ENCODE peak calls at places on chromosomes 5 and 9, in seven cellular contexts. One of them, this sample, is unnamed. For H3K4me1, the result is how much of the 10 kb centered on the place peaks cover.

GRCh38 chr9:112041536-112042243 is 133.4 kb downstream of the SUSD1 start:
- DNase-seq in neural progenitor cell: peak
- DNase-seq in prostate gland: no peak
- DNase-seq in HCT116: peak
- DNase-seq in esophagus squamous epithelium: no peak
- DNase-seq in PC-3: peak
- DNase-seq in GM23248: peak
- DNase-seq in this sample: no peak

GRCh38 chr9:105243015-105243686 is 1.3 kb upstream of the SLC44A1 start:
- DNase-seq in neural progenitor cell: peak
- DNase-seq in prostate gland: no peak
- DNase-seq in HCT116: no peak
- DNase-seq in esophagus squamous epithelium: no peak
- DNase-seq in PC-3: no peak
- DNase-seq in GM23248: peak
- DNase-seq in this sample: no peak

GRCh38 chr9:137453643-137454081 is 5.5 kb downstream of the NSMF start:
- DNase-seq in neural progenitor cell: peak
- DNase-seq in prostate gland: peak
- DNase-seq in HCT116: no peak
- DNase-seq in esophagus squamous epithelium: no peak
- DNase-seq in PC-3: peak
- DNase-seq in GM23248: peak
- DNase-seq in this sample: peak

GRCh38 chr9:38233796-38234355 is 158.6 kb upstream of the ALDH1B1 start:
- DNase-seq in neural progenitor cell: no peak
- DNase-seq in prostate gland: no peak
- DNase-seq in HCT116: no peak
- DNase-seq in esophagus squamous epithelium: no peak
- DNase-seq in PC-3: no peak
- DNase-seq in GM23248: no peak
- DNase-seq in this sample: no peak

GRCh38 chr9:112755675-112756074 is 5.1 kb downstream of the SNX30 start:
- DNase-seq in neural progenitor cell: no peak
- DNase-seq in prostate gland: no peak
- DNase-seq in HCT116: no peak
- DNase-seq in esophagus squamous epithelium: no peak
- DNase-seq in PC-3: no peak
- DNase-seq in GM23248: peak
- DNase-seq in this sample: no peak

GRCh38 chr5:54689411-54690251 is 172.1 kb downstream of the SNX18 start:
- DNase-seq in neural progenitor cell: no peak
- DNase-seq in prostate gland: no peak
- DNase-seq in HCT116: no peak
- DNase-seq in esophagus squamous epithelium: no peak
- DNase-seq in PC-3: no peak
- DNase-seq in GM23248: no peak
- DNase-seq in this sample: no peak

GRCh38 chr5:148394587-148395019 is 10.8 kb downstream of the FBXO38 start:
- DNase-seq in neural progenitor cell: no peak
- DNase-seq in prostate gland: no peak
- DNase-seq in HCT116: no peak
- DNase-seq in esophagus squamous epithelium: no peak
- DNase-seq in PC-3: no peak
- DNase-seq in GM23248: no peak
- DNase-seq in this sample: no peak

GRCh38 chr9:86034863-86035734 is 64.3 kb downstream of the GOLM1 start:
- DNase-seq in neural progenitor cell: peak
- DNase-seq in prostate gland: no peak
- DNase-seq in HCT116: peak
- DNase-seq in esophagus squamous epithelium: no peak
- DNase-seq in PC-3: peak
- DNase-seq in GM23248: peak
- DNase-seq in this sample: no peak

GRCh38 chr5:59276886-59277514 is 616.5 kb downstream of the PDE4D start:
- DNase-seq in neural progenitor cell: no peak
- DNase-seq in prostate gland: no peak
- DNase-seq in HCT116: no peak
- DNase-seq in esophagus squamous epithelium: no peak
- DNase-seq in PC-3: no peak
- DNase-seq in GM23248: no peak
- DNase-seq in this sample: no peak

GRCh38 chr5:129554134-129554904 is 94.2 kb downstream of the ADAMTS19 start:
- DNase-seq in neural progenitor cell: no peak
- DNase-seq in prostate gland: no peak
- DNase-seq in HCT116: no peak
- DNase-seq in esophagus squamous epithelium: no peak
- DNase-seq in PC-3: no peak
- DNase-seq in GM23248: no peak
- DNase-seq in this sample: no peak

GRCh38 chr9:97572196-97572891 is 60.8 kb downstream of the TSTD2 start:
- DNase-seq in neural progenitor cell: no peak
- DNase-seq in prostate gland: no peak
- DNase-seq in HCT116: no peak
- DNase-seq in esophagus squamous epithelium: no peak
- DNase-seq in PC-3: no peak
- DNase-seq in GM23248: no peak
- DNase-seq in this sample: no peak

GRCh38 chr5:126988021-126988569 is 42.3 kb downstream of the MARCHF3 start:
- DNase-seq in neural progenitor cell: no peak
- DNase-seq in prostate gland: no peak
- DNase-seq in HCT116: no peak
- DNase-seq in esophagus squamous epithelium: no peak
- DNase-seq in PC-3: no peak
- DNase-seq in GM23248: no peak
- DNase-seq in this sample: peak

GRCh38 chr5:177501874-177502678 is 4.7 kb upstream of the PDLIM7 start:
- DNase-seq in neural progenitor cell: no peak
- DNase-seq in prostate gland: no peak
- DNase-seq in HCT116: no peak
- DNase-seq in esophagus squamous epithelium: no peak
- DNase-seq in PC-3: no peak
- DNase-seq in GM23248: no peak
- DNase-seq in this sample: no peak

GRCh38 chr5:100780376-100780870 is 122.7 kb downstream of the ST8SIA4 start:
- DNase-seq in neural progenitor cell: no peak
- DNase-seq in prostate gland: no peak
- DNase-seq in HCT116: no peak
- DNase-seq in esophagus squamous epithelium: no peak
- DNase-seq in PC-3: no peak
- DNase-seq in GM23248: no peak
- DNase-seq in this sample: peak

GRCh38 chr5:10627185-10628115 is 63.6 kb downstream of the ANKRD33B start:
- DNase-seq in neural progenitor cell: peak
- DNase-seq in prostate gland: peak
- DNase-seq in HCT116: peak
- DNase-seq in esophagus squamous epithelium: peak
- DNase-seq in PC-3: peak
- DNase-seq in GM23248: peak
- DNase-seq in this sample: peak

GRCh38 chr9:13513710-13514444 is 234.4 kb upstream of the MPDZ start:
- DNase-seq in neural progenitor cell: peak
- DNase-seq in prostate gland: peak
- DNase-seq in HCT116: no peak
- DNase-seq in esophagus squamous epithelium: no peak
- DNase-seq in PC-3: peak
- DNase-seq in GM23248: peak
- DNase-seq in this sample: no peak

DNA sequence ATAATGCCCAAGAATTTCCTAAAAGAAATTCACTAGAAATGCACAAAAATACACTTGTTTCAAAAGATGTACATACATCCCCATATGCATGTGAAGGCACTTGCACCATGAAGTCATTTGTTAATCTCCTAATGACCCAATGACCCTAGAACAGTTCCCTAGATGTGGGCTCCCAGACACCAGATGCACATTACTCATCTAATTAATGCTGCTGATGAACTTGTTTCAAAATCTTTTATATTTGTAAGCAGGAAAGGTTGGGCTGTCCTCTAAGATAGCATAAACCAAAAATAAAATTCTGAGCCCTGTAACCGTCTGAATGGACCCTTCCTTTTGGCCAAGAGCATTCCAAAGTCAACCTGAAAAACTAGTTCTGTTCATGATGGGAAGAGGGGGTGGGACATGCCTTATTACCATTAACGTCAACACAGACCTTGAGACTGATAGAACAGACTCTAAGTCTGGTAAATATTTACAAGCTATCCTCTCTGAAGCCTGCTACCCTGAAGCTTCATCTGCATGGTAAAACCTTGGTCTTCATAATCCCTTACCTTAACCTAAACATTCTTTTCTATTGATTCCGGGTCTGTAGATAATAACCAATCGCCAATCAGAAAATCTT is 91.0 kb upstream of the DAPK1 start:
- DNase-seq in neural progenitor cell: no peak
- DNase-seq in prostate gland: peak
- DNase-seq in HCT116: no peak
- DNase-seq in esophagus squamous epithelium: no peak
- DNase-seq in PC-3: no peak
- DNase-seq in GM23248: no peak
- DNase-seq in this sample: no peak
- H3K4me1 ChIP-seq in neural progenitor cell: under half
- H3K4me1 ChIP-seq in prostate gland: under half
- H3K4me1 ChIP-seq in HCT116: under half
- H3K4me1 ChIP-seq in esophagus squamous epithelium: under half
- H3K4me1 ChIP-seq in PC-3: under half
- H3K4me1 ChIP-seq in GM23248: under half
- H3K4me1 ChIP-seq in this sample: under half

DNA sequence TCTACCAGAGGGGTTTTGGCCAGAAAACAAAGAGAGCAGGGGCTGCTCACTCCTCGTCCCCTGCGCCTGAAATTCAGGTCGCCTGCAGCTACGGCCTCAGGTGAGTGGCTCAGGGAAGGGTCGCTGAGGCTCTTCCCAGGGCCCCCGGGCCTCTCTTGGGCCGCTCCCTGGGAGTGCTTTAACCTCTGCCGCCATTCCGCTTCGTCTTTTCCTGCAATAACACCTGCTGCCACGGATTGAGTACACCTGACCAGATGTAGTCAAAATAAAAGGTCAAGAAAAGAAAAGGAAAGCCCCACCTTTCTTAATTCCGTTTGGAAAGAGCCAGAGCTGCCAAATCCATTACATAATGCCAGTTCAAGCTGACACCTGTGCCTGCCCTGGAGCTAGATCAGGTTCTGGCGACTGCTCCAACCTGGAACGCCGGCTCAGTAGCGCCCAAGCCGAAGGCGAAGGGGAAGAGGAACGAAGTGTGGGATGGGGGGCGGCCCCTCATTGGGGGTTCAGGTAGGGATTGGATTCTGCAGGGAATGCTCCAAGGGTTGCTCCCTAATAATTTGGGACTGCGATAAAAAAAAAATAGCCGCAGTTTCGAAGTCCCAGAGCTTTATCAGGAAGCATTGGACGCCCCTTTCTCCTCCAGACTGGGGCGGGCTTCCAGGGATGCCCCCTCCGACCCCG is 193.9 kb downstream of the MEF2C start:
- DNase-seq in neural progenitor cell: no peak
- DNase-seq in prostate gland: no peak
- DNase-seq in HCT116: no peak
- DNase-seq in esophagus squamous epithelium: no peak
- DNase-seq in PC-3: no peak
- DNase-seq in GM23248: no peak
- DNase-seq in this sample: no peak
- H3K4me3 ChIP-seq in neural progenitor cell: no peak
- H3K4me3 ChIP-seq in prostate gland: no peak
- H3K4me3 ChIP-seq in HCT116: no peak
- H3K4me3 ChIP-seq in esophagus squamous epithelium: no peak
- H3K4me3 ChIP-seq in PC-3: no peak
- H3K4me3 ChIP-seq in GM23248: no peak
- H3K4me3 ChIP-seq in this sample: no peak

GRCh38 chr5:53366245-53366644 is 114.2 kb upstream of the FST start:
- DNase-seq in neural progenitor cell: no peak
- DNase-seq in prostate gland: no peak
- DNase-seq in HCT116: no peak
- DNase-seq in esophagus squamous epithelium: no peak
- DNase-seq in PC-3: peak
- DNase-seq in GM23248: peak
- DNase-seq in this sample: no peak
- H3K4me1 ChIP-seq in neural progenitor cell: under half
- H3K4me1 ChIP-seq in prostate gland: under half
- H3K4me1 ChIP-seq in HCT116: under half
- H3K4me1 ChIP-seq in esophagus squamous epithelium: under half
- H3K4me1 ChIP-seq in PC-3: half or more
- H3K4me1 ChIP-seq in GM23248: half or more
- H3K4me1 ChIP-seq in this sample: under half

GRCh38 chr5:139692148-139692547 is 44.0 kb downstream of the CXXC5 start:
- DNase-seq in neural progenitor cell: no peak
- DNase-seq in prostate gland: no peak
- DNase-seq in HCT116: no peak
- DNase-seq in esophagus squamous epithelium: no peak
- DNase-seq in PC-3: no peak
- DNase-seq in GM23248: no peak
- DNase-seq in this sample: no peak

GRCh38 chr5:139691275-139691629 is 43.1 kb downstream of the CXXC5 start:
- DNase-seq in neural progenitor cell: no peak
- DNase-seq in prostate gland: no peak
- DNase-seq in HCT116: no peak
- DNase-seq in esophagus squamous epithelium: no peak
- DNase-seq in PC-3: no peak
- DNase-seq in GM23248: no peak
- DNase-seq in this sample: no peak

GRCh38 chr5:139688712-139689413 is 40.7 kb downstream of the CXXC5 start:
- DNase-seq in neural progenitor cell: no peak
- DNase-seq in prostate gland: no peak
- DNase-seq in HCT116: no peak
- DNase-seq in esophagus squamous epithelium: no peak
- DNase-seq in PC-3: no peak
- DNase-seq in GM23248: no peak
- DNase-seq in this sample: no peak

GRCh38 chr5:139689631-139690384 is 41.7 kb downstream of the CXXC5 start:
- DNase-seq in neural progenitor cell: no peak
- DNase-seq in prostate gland: no peak
- DNase-seq in HCT116: no peak
- DNase-seq in esophagus squamous epithelium: no peak
- DNase-seq in PC-3: peak
- DNase-seq in GM23248: peak
- DNase-seq in this sample: no peak

DNA sequence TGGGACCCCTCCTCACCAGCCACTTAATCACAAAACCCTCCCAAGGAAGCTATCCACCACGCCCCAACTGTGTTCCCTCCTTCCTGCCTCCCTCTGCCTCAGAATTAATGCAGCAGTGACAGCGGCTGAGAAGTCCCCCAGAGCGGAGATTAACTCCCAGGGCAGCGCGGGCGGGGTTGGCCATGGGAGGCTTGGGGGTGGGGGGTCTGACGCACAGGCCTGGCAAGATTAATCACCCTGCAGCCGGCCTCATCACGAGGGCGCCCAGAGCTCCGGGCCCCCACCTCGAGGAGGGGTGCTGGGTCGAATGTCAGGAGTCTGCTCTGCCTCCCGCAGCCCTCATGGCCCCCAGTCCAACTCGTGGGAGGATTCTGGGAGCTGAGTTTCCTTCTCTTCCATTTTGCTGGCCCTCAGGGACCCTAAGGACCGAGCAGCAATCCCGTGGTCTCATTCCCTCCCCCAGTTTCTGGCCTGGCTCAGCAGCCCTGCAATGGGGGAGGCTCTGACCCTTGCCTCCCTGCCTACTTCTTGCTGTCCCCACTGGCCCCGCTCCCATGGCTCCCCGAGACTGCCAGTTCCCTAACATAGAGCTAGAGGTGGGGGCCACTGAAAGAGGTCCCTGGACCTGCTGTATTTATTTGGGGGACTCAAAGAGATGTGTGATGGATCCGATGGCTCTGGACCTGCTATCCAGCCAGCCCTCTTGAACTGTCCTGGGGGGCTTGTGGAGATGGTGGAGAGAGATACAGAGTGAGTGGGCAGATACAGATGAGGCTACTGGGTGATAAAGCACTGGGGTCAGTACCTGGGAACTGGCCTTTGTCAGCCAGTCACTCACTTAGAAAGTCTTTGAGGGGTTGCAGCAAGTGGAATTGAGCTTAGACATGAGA is 42.5 kb downstream of the CXXC5 start:
- DNase-seq in neural progenitor cell: peak
- DNase-seq in prostate gland: no peak
- DNase-seq in HCT116: no peak
- DNase-seq in esophagus squamous epithelium: no peak
- DNase-seq in PC-3: no peak
- DNase-seq in GM23248: peak
- DNase-seq in this sample: no peak
- H3K4me3 ChIP-seq in neural progenitor cell: no peak
- H3K4me3 ChIP-seq in prostate gland: no peak
- H3K4me3 ChIP-seq in HCT116: no peak
- H3K4me3 ChIP-seq in esophagus squamous epithelium: no peak
- H3K4me3 ChIP-seq in PC-3: no peak
- H3K4me3 ChIP-seq in GM23248: peak
- H3K4me3 ChIP-seq in this sample: no peak

This sample was measured in CD4-positive, alpha-beta memory T cell.